ENCODE peak calls at places on chromosomes 16 and 17, in four cellular contexts. B, T, U and N are unnamed samples.

GRCh38 chr16:78210305-78210704 is 110.9 kb downstream of the WWOX start:
- DNase-seq in U (no peak), B (no peak), T (no peak), N (no peak)

GRCh38 chr17:19719365-19720209 is 3.2 kb upstream of the SLC47A2 start:
- DNase-seq in U (no peak), T (no peak), B (peak; percentile 72), N (no peak)

GRCh38 chr16:51553910-51554309 is 402.8 kb upstream of the SALL1 start:
- DNase-seq in U (no peak), T (no peak), B (no peak), N (no peak)

GRCh38 chr17:18992454-18993130 is 12.0 kb downstream of the FAM83G start:
- DNase-seq in B (no peak), T (no peak), U (peak; percentile 52), N (peak; percentile 26)

GRCh38 chr17:55420067-55420775 is 1.4 kb downstream of the MMD start:
- DNase-seq in U (peak; percentile 47), B (no peak), T (no peak), N (peak; percentile 20)

GRCh38 chr17:29617481-29618271 is 5.0 kb downstream of the CORO6 start:
- DNase-seq in U (peak; percentile 85), B (peak; percentile 90), T (no peak), N (peak; percentile 80)

GRCh38 chr16:89320717-89321501 is 103.4 kb downstream of the ZNF778 start:
- DNase-seq in B (peak; percentile 85), T (no peak), U (no peak), N (no peak)

GRCh38 chr17:48021964-48022363 is 15.6 kb downstream of the COPZ2 start:
- DNase-seq in B (no peak), U (no peak), T (no peak), N (no peak)

GRCh38 chr16:50617630-50618184 is 63.4 kb downstream of the SNX20 start:
- DNase-seq in T (no peak), U (no peak), B (no peak), N (no peak)

GRCh38 chr17:79537061-79537460 is 73.8 kb downstream of the RBFOX3 start:
- DNase-seq in T (no peak), B (peak; percentile 35), U (no peak), N (no peak)

GRCh38 chr16:31148281-31148728 is 1.6 kb downstream of the PRSS36 start:
- DNase-seq in T (no peak), B (no peak), U (no peak), N (no peak)

GRCh38 chr17:4950075-4950756 is 703 bp upstream of the ENO3 start:
- DNase-seq in U (no peak), B (peak; percentile 92), T (no peak), N (no peak)

GRCh38 chr16:66878067-66878466 is 2.2 kb upstream of the PDP2 start:
- DNase-seq in U (no peak), T (no peak), B (peak; percentile 39), N (no peak)

GRCh38 chr17:75712480-75712879 is 8.8 kb upstream of the ITGB4 start:
- DNase-seq in B (no peak), U (no peak), T (no peak), N (no peak)

GRCh38 chr17:56798916-56799315 is 34.8 kb downstream of the C17orf67 start:
- DNase-seq in U (no peak), B (no peak), T (no peak), N (no peak)

GRCh38 chr17:8514801-8515200 is 79.1 kb downstream of the NDEL1 start:
- DNase-seq in T (no peak), U (no peak), B (no peak), N (no peak)

GRCh38 chr17:81870155-81870977 is 771 bp downstream of the ARHGDIA start:
- DNase-seq in U (no peak), B (no peak), T (no peak), N (peak; percentile 48)

DNA sequence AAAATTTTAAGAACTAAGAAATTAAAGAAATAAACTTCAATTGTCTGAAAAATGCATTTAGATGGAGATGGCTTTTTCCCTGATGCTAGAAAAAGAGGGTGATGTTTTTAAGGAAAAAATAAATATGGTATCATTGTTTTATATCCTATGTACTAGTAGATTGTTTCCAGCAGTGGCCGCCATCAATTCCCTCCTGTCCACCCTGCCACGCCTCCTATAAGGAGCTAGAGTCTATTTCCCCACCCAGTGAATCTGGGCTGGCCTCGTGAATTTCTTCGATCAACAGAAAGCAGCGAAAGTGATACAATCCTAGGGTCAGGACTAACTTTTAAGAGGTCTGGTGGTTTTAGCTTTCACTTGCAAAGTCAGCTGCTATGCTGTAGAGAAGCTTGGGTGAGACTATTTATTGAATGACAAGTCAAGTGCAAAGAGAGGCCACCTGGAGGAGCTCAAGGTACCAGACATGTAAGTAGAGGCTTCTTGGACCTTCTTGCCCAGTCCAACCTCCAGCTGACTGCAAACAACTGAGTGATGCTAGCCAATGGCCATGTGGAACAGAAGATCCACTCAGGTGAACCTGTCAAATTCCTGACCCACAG is 80.9 kb upstream of the MTMR4 start:
- DNase-seq in B (no peak), T (no peak), U (no peak), N (no peak)
- TF ChIP-seq CTCF in B (no peak), T (peak; percentile 35), U (peak; percentile 16), N (no peak)

DNA sequence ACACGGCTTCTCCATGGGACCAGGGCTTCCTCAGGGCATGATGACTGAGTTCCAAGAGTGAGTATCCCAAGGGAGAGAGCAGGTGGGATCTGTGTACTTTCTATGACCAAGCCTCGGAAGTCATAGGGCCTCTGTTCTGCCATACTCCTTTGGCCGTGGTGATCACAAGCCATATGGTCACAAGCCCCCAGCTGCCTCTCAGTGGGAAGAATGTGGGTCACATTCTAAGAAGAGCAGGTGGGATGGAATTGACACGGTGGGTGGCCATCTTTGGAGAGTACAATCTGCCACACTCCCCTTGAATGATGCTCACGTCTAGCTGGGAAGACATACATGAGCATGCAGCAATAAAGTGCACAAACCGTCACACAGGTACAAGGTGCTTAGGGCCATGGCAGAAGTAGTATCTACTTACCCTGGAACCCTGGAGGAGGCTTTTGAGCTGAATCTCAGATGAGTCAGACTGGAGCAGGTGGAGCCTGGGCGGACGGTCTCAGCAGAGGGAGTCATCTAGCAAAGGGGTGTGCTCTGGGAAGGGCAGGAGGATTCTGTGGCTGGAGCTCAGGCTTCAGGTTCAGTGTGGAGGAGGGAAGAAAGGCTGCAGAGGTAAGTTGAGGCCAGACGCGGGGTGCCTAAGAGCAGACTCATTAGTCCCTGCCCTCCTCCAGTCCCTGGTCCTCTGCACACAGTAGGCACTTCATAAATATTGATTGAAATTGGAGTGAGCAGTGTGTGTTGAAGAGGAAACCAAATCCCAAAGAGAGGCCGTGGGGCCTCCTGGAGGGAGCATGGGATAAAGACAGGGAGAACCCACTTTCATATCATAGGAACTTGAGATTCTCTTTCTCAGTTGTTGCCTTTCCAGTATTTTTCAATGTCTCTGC is 26.6 kb downstream of the GOSR2 start:
- DNase-seq in T (no peak), U (peak; percentile 3), B (no peak), N (no peak)
- TF ChIP-seq CTCF in T (no peak), U (no peak), B (no peak), N (no peak)

GRCh38 chr16:12673466-12673865 is 130.2 kb downstream of the CPPED1 start:
- DNase-seq in B (no peak), U (no peak), T (no peak), N (no peak)

GRCh38 chr16:12674096-12674495 is 129.6 kb downstream of the CPPED1 start:
- DNase-seq in T (no peak), B (no peak), U (no peak), N (no peak)

GRCh38 chr16:12672986-12673385 is 130.7 kb downstream of the CPPED1 start:
- DNase-seq in B (no peak), U (no peak), T (no peak), N (no peak)

GRCh38 chr16:12667909-12668308 is 135.8 kb downstream of the CPPED1 start:
- DNase-seq in U (no peak), T (no peak), B (no peak), N (no peak)

DNA sequence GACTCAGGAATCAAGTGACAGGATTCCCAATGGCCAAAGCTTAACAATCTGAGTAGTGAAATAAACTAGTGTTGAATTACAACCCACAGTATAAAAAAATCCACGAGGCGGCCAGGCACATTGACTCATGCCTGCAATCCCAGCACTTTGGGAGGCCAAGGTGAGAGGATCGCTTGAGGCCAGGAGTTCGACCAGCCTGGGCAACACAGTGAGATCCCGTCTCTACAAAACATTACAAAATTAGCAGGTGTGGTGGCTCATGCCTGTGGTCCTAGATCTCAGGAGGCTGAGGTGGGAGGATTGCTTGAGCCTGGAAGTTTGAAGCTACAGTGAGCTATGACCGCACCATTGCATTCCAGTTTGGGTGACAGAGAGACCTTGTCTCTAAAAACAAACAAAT is 133.8 kb downstream of the CPPED1 start:
- DNase-seq in B (no peak), U (no peak), T (no peak), N (no peak)
- TF ChIP-seq CTCF in B (no peak), U (no peak), T (no peak), N (no peak)

DNA sequence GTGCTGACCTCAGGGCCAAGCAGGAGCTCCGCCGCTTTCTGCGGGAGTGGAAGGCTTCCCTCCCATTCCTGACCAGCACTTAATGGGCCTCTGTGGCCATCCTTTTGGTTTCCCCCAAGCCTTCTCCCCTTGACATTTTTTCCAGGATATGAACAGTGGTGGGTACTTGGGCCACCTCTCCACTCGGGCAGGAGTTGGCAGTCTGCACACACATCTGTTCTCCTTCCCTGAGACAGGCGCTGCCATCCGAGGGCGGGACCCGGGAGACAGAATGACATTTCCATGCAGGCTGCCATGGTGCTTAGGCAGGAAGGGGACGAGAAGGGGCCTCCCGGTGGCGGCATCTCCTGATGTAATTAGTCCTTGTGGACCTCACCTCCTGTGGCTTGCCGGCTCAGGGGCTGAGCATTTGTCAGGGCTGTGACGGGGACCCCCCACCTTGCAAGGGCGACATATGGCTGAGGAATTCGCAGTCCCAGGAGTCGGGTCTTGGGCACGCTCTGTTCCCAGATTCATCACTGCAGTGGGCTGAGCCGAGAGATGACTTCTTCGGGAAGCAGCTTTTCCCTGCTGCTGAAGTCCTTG is 197.1 kb downstream of the FOXL1 start:
- DNase-seq in B (no peak), T (no peak), U (no peak), N (no peak)
- TF ChIP-seq CTCF in B (no peak), T (no peak), U (no peak), N (no peak)

DNA sequence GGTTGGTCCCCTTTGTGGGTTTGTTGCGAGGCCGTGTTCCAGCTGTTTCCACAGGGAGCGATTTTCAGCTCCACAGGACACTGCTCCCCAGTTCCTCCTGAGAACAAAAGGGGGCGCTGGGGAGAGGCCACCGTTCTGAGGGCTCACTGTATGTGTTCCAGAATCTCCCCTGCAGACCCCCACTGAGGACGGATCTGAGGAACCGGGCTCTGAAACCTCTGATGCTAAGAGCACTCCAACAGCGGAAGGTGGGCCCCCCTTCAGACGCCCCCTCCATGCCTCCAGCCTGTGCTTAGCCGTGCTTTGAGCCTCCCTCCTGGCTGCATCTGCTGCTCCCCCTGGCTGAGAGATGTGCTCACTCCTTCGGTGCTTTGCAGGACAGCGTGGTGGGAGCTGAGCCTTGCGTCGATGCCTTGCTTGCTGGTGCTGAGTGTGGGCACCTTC is 27.3 kb upstream of the STH start:
- DNase-seq in T (no peak), U (no peak), B (peak; percentile 19), N (no peak)
- TF ChIP-seq CTCF in T (no peak), U (no peak), B (no peak), N (no peak)

GRCh38 chr17:49843774-49844350 is 4.0 kb downstream of the TAC4 start:
- DNase-seq in B (no peak), T (no peak), U (no peak), N (no peak)
- TF ChIP-seq CTCF in B (no peak), T (peak; percentile 84), U (peak; percentile 41), N (no peak)